ENCODE peak calls at places on chromosomes 3 and 15, in four cellular contexts. B is skeletal muscle cell; A is lower lobe of right lung; K is activated T-cell treated with anti-CD3 and anti-CD28 coated beads, Interleukin-2, amount 50 U/mL, for 4 hours. R is an unnamed sample.

GRCh38 chr3:136184703-136185102 is 11.4 kb downstream of the MSL2 start:
- DNase-seq in A (no peak), B (no peak), K (no peak), R (no peak)

GRCh38 chr3:36943601-36944000 is 1.3 kb downstream of the TRANK1 start:
- DNase-seq in B (no peak), A (no peak), K (no peak), R (no peak)

GRCh38 chr3:192943384-192943783 is 25.7 kb upstream of the MB21D2 start:
- DNase-seq in A (no peak), B (no peak), K (no peak), R (peak; percentile 53)

GRCh38 chr3:35654471-35654870 is 15.1 kb downstream of the ARPP21 start:
- DNase-seq in K (no peak), A (no peak), B (no peak), R (no peak)

GRCh38 chr15:35444557-35445204 is 101.3 kb downstream of the DPH6 start:
- DNase-seq in A (no peak), K (no peak), B (no peak), R (no peak)

GRCh38 chr3:190193210-190193609 is 72.5 kb upstream of the P3H2 start:
- DNase-seq in A (no peak), B (no peak), K (no peak), R (no peak)

GRCh38 chr15:29270169-29270955 is 740 bp upstream of the NSMCE3 start:
- DNase-seq in B (no peak), K (no peak), A (no peak), R (no peak)

GRCh38 chr3:129383292-129383860 is 45.1 kb downstream of the EFCAB12 start:
- DNase-seq in B (no peak), A (no peak), K (peak; percentile 27), R (no peak)

GRCh38 chr3:187935623-187936156 is 190.4 kb upstream of the BCL6 start:
- DNase-seq in B (no peak), K (no peak), A (no peak), R (no peak)

GRCh38 chr3:79139395-79140060 is 628.3 kb downstream of the ROBO1 start:
- DNase-seq in K (no peak), A (no peak), B (no peak), R (no peak)

GRCh38 chr15:82648257-82649103 is 1.3 kb upstream of the CPEB1 start:
- DNase-seq in K (no peak), A (no peak), B (no peak), R (no peak)

GRCh38 chr15:87907676-87908446 is 348.7 kb downstream of the NTRK3 start:
- DNase-seq in B (no peak), A (no peak), K (no peak), R (peak; percentile 74)

GRCh38 chr3:13544293-13544831 is 4.6 kb upstream of the FBLN2 start:
- DNase-seq in A (no peak), K (peak; percentile 38), B (no peak), R (no peak)

GRCh38 chr15:93983501-93983900 is 247.9 kb upstream of the MCTP2 start:
- DNase-seq in A (no peak), K (no peak), B (no peak), R (no peak)

GRCh38 chr3:16508242-16508575 is 5.3 kb downstream of the RFTN1 start:
- DNase-seq in B (no peak), A (no peak), K (no peak), R (no peak)

GRCh38 chr15:52247032-52247431 is 48.6 kb downstream of the MYO5C start:
- DNase-seq in A (no peak), K (no peak), B (peak; percentile 87), R (no peak)

GRCh38 chr3:63343674-63344073 is 65.6 kb downstream of the SYNPR start:
- DNase-seq in K (no peak), A (peak; percentile 48), B (peak; percentile 97), R (no peak)

GRCh38 chr3:61928776-61929175 is 367.4 kb downstream of the PTPRG start:
- DNase-seq in A (no peak), K (no peak), B (no peak), R (peak; percentile 53)

GRCh38 chr3:193826126-193826795 is 233.3 kb downstream of the OPA1 start:
- DNase-seq in K (no peak), B (no peak), A (no peak), R (no peak)

GRCh38 chr3:148077318-148077923 is 620.3 kb upstream of the AGTR1 start:
- DNase-seq in K (no peak), B (no peak), A (no peak), R (no peak)

GRCh38 chr15:52228928-52229327 is 37.7 kb upstream of the GNB5 start:
- DNase-seq in A (no peak), B (no peak), K (no peak), R (no peak)

GRCh38 chr15:77457619-77458265 is 37.1 kb downstream of the HMG20A start:
- DNase-seq in A (no peak), B (no peak), K (no peak), R (no peak)

GRCh38 chr3:99505646-99506269 is 132.6 kb upstream of the COL8A1 start:
- DNase-seq in A (peak; percentile 51), K (no peak), B (peak; percentile 91), R (no peak)

GRCh38 chr15:51076142-51076897 is 18.4 kb downstream of the TNFAIP8L3 start:
- DNase-seq in K (no peak), A (no peak), B (no peak), R (no peak)

GRCh38 chr3:65118912-65119499 is 431.2 kb upstream of the ADAMTS9 start:
- DNase-seq in B (no peak), A (no peak), K (no peak), R (no peak)

GRCh38 chr15:69056365-69056764 is 41.9 kb downstream of the NOX5 start:
- DNase-seq in K (no peak), A (no peak), B (no peak), R (no peak)

GRCh38 chr3:55476515-55476914 is 10.6 kb downstream of the WNT5A start:
- DNase-seq in A (no peak), B (peak; percentile 75), K (no peak), R (no peak)

GRCh38 chr3:131762981-131763380 is 260.2 kb upstream of the MRPL3 start:
- DNase-seq in A (no peak), K (no peak), B (peak; percentile 4), R (no peak)

GRCh38 chr3:4959180-4959579 is 20.1 kb upstream of the BHLHE40 start:
- DNase-seq in A (no peak), B (no peak), K (no peak), R (no peak)

GRCh38 chr3:105829229-105829628 is 39.6 kb downstream of the CBLB start:
- DNase-seq in K (peak; percentile 23), A (no peak), B (no peak), R (no peak)

GRCh38 chr3:194323785-194324735 is 27.1 kb downstream of the CPN2 start:
- DNase-seq in B (peak; percentile 50), A (no peak), K (no peak), R (peak; percentile 93)

GRCh38 chr3:129938140-129938930 is 36.2 kb upstream of the TRH start:
- DNase-seq in A (no peak), K (no peak), B (no peak), R (no peak)

GRCh38 chr3:29577250-29577649 is 296.4 kb downstream of the RBMS3 start:
- DNase-seq in K (no peak), A (no peak), B (no peak), R (no peak)

GRCh38 chr3:185900228-185900627 is 37.6 kb downstream of the TRA2B start:
- DNase-seq in K (no peak), B (peak; percentile 82), A (no peak), R (no peak)

GRCh38 chr3:110378481-110378880 is 693.1 kb upstream of the NECTIN3 start:
- DNase-seq in B (no peak), K (no peak), A (no peak), R (no peak)

GRCh38 chr3:124791142-124791541 is 60.9 kb downstream of the UMPS start:
- DNase-seq in B (no peak), K (no peak), A (no peak), R (no peak)

GRCh38 chr3:100516843-100517242 is 24.4 kb downstream of the TMEM45A start:
- DNase-seq in A (no peak), K (no peak), B (no peak), R (no peak)